ENCODE peak calls at places on chromosomes 7 and 10, in ten cellular contexts. I is ovary, L is AG04450, H is thoracic aorta, O is GM06990, A is mesenchymal stem cell, Y is DND-41, Q is aorta, B is mammary epithelial cell, F is colonic mucosa. W is an unnamed sample. For H3K27me3, the result is how much of the 10 kb centered on the place peaks cover.

GRCh38 chr7:130893441-130893894 is 159.5 kb upstream of the KLF14 start:
- DNase-seq in I (no peak), L (no peak), H (no peak), O (no peak), A (peak), Y (no peak), Q (no peak), B (no peak), F (no peak), W (no peak)

GRCh38 chr10:123967626-123968243 is 76.1 kb upstream of the CPXM2 start:
- DNase-seq in I (peak), L (no peak), H (peak), O (peak), A (peak), Y (peak), Q (peak), B (peak), F (peak), W (no peak)

GRCh38 chr7:111919164-111919563 is 287.0 kb downstream of the DOCK4 start:
- DNase-seq in I (no peak), L (no peak), H (no peak), O (no peak), A (no peak), Y (no peak), Q (no peak), B (no peak), F (no peak), W (no peak)

GRCh38 chr7:20352573-20353304 is 22.0 kb downstream of the ITGB8 start:
- DNase-seq in I (no peak), L (no peak), H (no peak), O (no peak), A (peak), Y (no peak), Q (no peak), B (peak), F (no peak), W (no peak)

GRCh38 chr10:117408436-117409384 is 33.5 kb upstream of the PDZD8 start:
- DNase-seq in I (no peak), L (no peak), H (no peak), O (no peak), A (no peak), Y (no peak), Q (no peak), B (no peak), F (no peak), W (no peak)

GRCh38 chr10:112115781-112116385 is 67.7 kb downstream of the GPAM start:
- DNase-seq in I (no peak), L (no peak), H (no peak), O (no peak), A (peak), Y (peak), Q (no peak), B (peak), F (peak), W (no peak)

GRCh38 chr10:124657806-124658205 is 86.4 kb downstream of the FAM53B start:
- DNase-seq in I (no peak), L (no peak), H (no peak), O (no peak), A (peak), Y (peak), Q (no peak), B (no peak), F (no peak), W (peak)

GRCh38 chr10:69057261-69057950 is 30.5 kb upstream of the SRGN start:
- DNase-seq in I (no peak), L (no peak), H (no peak), O (peak), A (no peak), Y (no peak), Q (peak), B (no peak), F (no peak), W (no peak)

GRCh38 chr7:75842836-75843446 is 29.3 kb upstream of the CCL24 start:
- DNase-seq in I (peak), L (peak), H (no peak), O (peak), A (peak), Y (no peak), Q (no peak), B (peak), F (no peak), W (no peak)

GRCh38 chr10:104445359-104445758 is 91.7 kb downstream of the CFAP58 start:
- DNase-seq in I (no peak), L (peak), H (no peak), O (no peak), A (no peak), Y (no peak), Q (no peak), B (peak), F (no peak), W (no peak)

GRCh38 chr10:17476073-17476472 is 21.7 kb upstream of the ST8SIA6 start:
- DNase-seq in I (no peak), L (no peak), H (no peak), O (no peak), A (no peak), Y (no peak), Q (no peak), B (no peak), F (no peak), W (no peak)

GRCh38 chr7:91941450-91941849 is 788 bp downstream of the AKAP9 start:
- DNase-seq in I (peak), L (no peak), H (no peak), O (peak), A (peak), Y (peak), Q (peak), B (peak), F (peak), W (peak)

GRCh38 chr10:33497338-33497737 is 162.9 kb upstream of the NRP1 start:
- DNase-seq in I (no peak), L (no peak), H (no peak), O (no peak), A (no peak), Y (no peak), Q (no peak), B (no peak), F (no peak), W (no peak)

GRCh38 chr7:139131622-139132021 is 22.1 kb upstream of the ZC3HAV1 start:
- DNase-seq in I (no peak), L (no peak), H (no peak), O (peak), A (peak), Y (no peak), Q (no peak), B (no peak), F (no peak), W (no peak)

GRCh38 chr7:149126662-149127321 is 668 bp upstream of the ZNF425 start:
- DNase-seq in I (peak), L (no peak), H (peak), O (peak), A (no peak), Y (peak), Q (peak), B (peak), F (peak), W (peak)

GRCh38 chr7:26197153-26198115 is 3.1 kb downstream of the HNRNPA2B1 start:
- DNase-seq in I (no peak), L (no peak), H (no peak), O (peak), A (no peak), Y (no peak), Q (no peak), B (no peak), F (no peak), W (no peak)

GRCh38 chr7:5635461-5636445 is 145.7 kb downstream of the RNF216 start:
- DNase-seq in I (no peak), L (no peak), H (no peak), O (no peak), A (peak), Y (no peak), Q (no peak), B (no peak), F (no peak), W (no peak)

GRCh38 chr7:100208911-100209408 is 10.8 kb upstream of the PVRIG start:
- DNase-seq in I (no peak), L (no peak), H (no peak), O (peak), A (no peak), Y (no peak), Q (no peak), B (no peak), F (no peak), W (no peak)

GRCh38 chr7:53431901-53432300 is 396.5 kb downstream of the POM121L12 start:
- DNase-seq in I (no peak), L (no peak), H (no peak), O (no peak), A (no peak), Y (no peak), Q (no peak), B (no peak), F (no peak), W (no peak)

GRCh38 chr7:5510426-5511045 is 86.9 kb upstream of the TNRC18 start:
- DNase-seq in I (no peak), L (no peak), H (no peak), O (no peak), A (no peak), Y (no peak), Q (no peak), B (no peak), F (no peak), W (no peak)

GRCh38 chr7:50588937-50589336 is 23.7 kb upstream of the DDC start:
- DNase-seq in I (no peak), L (no peak), H (no peak), O (no peak), A (no peak), Y (no peak), Q (no peak), B (no peak), F (no peak), W (no peak)

GRCh38 chr7:164882-165660 is 27.3 kb upstream of the FAM20C start:
- DNase-seq in I (no peak), L (no peak), H (no peak), O (no peak), A (no peak), Y (no peak), Q (peak), B (no peak), F (peak), W (no peak)

GRCh38 chr7:30625283-30625682 is 30.6 kb downstream of the GARS1 start:
- DNase-seq in I (no peak), L (no peak), H (no peak), O (no peak), A (no peak), Y (no peak), Q (no peak), B (no peak), F (no peak), W (no peak)

GRCh38 chr10:68086910-68087309 is 11.8 kb upstream of the HERC4 start:
- DNase-seq in I (no peak), L (no peak), H (no peak), O (no peak), A (no peak), Y (no peak), Q (no peak), B (no peak), F (no peak), W (no peak)

GRCh38 chr10:24811906-24812305 is 88.2 kb upstream of the ARHGAP21 start:
- DNase-seq in I (no peak), L (no peak), H (no peak), O (no peak), A (no peak), Y (no peak), Q (no peak), B (no peak), F (no peak), W (no peak)

GRCh38 chr7:80312139-80312661 is 177.6 kb downstream of the GNAI1 start:
- DNase-seq in I (no peak), L (peak), H (no peak), O (no peak), A (peak), Y (no peak), Q (no peak), B (peak), F (peak), W (no peak)

GRCh38 chr7:131365876-131366275 is 38.2 kb downstream of the MKLN1 start:
- DNase-seq in I (no peak), L (no peak), H (no peak), O (no peak), A (peak), Y (no peak), Q (no peak), B (no peak), F (no peak), W (no peak)

GRCh38 chr10:43390791-43391190 is 18.2 kb downstream of the HNRNPF start:
- DNase-seq in I (no peak), L (no peak), H (no peak), O (no peak), A (peak), Y (peak), Q (peak), B (peak), F (no peak), W (no peak)

GRCh38 chr10:88670497-88670896 is 6.3 kb downstream of the LIPF start:
- DNase-seq in I (no peak), L (no peak), H (no peak), O (peak), A (no peak), Y (no peak), Q (no peak), B (no peak), F (no peak), W (no peak)

GRCh38 chr7:49483142-49483541 is 290.3 kb upstream of the VWC2 start:
- DNase-seq in I (no peak), L (no peak), H (no peak), O (no peak), A (no peak), Y (no peak), Q (no peak), B (no peak), F (peak), W (no peak)

DNA sequence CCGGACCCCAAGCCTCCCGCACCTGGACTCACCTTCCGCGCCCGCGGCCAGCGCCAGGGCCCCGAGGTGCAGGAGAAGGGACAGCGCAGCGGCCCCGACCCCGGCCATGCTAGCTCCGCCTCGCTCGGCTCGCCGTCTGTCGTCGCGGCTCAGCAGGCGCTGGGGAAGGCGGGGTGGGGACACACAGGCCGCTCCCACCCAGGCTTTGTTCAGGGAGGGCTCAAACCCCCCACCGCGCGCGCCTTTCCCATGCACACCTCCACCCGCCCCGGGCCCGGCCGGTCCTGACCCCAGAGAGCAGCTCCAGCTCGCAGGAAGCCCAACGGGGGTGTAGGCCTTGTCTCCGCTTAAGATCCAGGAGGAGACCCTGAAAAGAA is at the start of gene KCP:
- DNase-seq in I (no peak), L (no peak), H (no peak), O (no peak), A (peak), Y (no peak), Q (no peak), B (no peak), F (no peak), W (no peak)
- H3K27me3 ChIP-seq in I (under half), L (half or more), H (under half), O (under half), A (half or more), Y (under half), Q (under half), B (under half), F (under half), W (under half)

DNA sequence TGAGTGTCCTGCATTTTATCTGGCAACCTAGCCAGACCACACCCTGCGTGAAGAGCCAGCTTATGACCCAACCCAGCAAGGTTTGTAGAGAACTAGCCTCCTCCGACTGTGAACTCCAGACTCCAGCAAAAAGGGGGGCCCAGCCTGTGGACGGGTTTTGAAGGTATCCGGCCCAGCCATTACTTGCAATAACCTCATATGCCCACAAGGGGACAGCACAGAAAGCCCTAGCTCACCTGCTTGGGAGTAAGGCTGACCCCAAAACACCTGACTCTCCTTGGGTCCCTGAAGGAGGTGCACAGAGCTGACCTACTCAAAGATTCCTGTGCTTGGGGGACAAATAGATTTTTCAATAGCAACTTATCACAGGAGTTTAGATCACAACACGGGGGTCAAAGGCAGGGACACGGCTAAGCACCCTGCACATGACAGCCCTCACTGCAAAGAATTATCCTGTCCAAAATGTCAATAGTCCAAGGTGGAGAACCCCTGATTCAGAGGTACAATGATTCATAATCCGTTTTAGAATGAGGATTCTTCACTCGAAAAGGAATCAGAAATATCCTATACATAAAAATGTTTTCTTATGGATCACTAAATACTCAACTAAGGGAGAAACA is 4.5 kb downstream of the TRPV6 start:
- DNase-seq in I (no peak), L (no peak), H (no peak), O (no peak), A (no peak), Y (peak), Q (no peak), B (no peak), F (no peak), W (peak)
- H3K27me3 ChIP-seq in I (under half), L (under half), H (under half), O (under half), A (half or more), Y (under half), Q (under half), B (under half), F (under half), W (under half)

GRCh38 chr7:155803418-155804376 is 8.6 kb downstream of the SHH start:
- DNase-seq in I (no peak), L (no peak), H (no peak), O (no peak), A (no peak), Y (no peak), Q (peak), B (no peak), F (peak), W (no peak)
- H3K27me3 ChIP-seq in I (under half), L (half or more), H (under half), O (under half), A (half or more), Y (under half), Q (under half), B (under half), F (under half), W (half or more)

GRCh38 chr10:101126684-101127628 is 4.1 kb upstream of the TLX1 start:
- DNase-seq in I (no peak), L (no peak), H (no peak), O (no peak), A (no peak), Y (no peak), Q (no peak), B (no peak), F (no peak), W (no peak)
- H3K27me3 ChIP-seq in I (under half), L (half or more), H (under half), O (under half), A (half or more), Y (under half), Q (under half), B (under half), F (under half), W (half or more)

GRCh38 chr7:140223515-140224221 is 46.9 kb upstream of the KDM7A start:
- DNase-seq in I (no peak), L (no peak), H (no peak), O (no peak), A (no peak), Y (no peak), Q (no peak), B (no peak), F (no peak), W (no peak)
- H3K27me3 ChIP-seq in I (under half), L (under half), H (under half), O (under half), A (under half), Y (under half), Q (under half), B (under half), F (under half), W (under half)

GRCh38 chr10:72087392-72087968 is 871 bp downstream of the SPOCK2 start:
- DNase-seq in I (no peak), L (no peak), H (no peak), O (no peak), A (no peak), Y (peak), Q (no peak), B (no peak), F (no peak), W (peak)
- H3K27me3 ChIP-seq in I (under half), L (half or more), H (under half), O (under half), A (under half), Y (under half), Q (under half), B (under half), F (under half), W (under half)

DNA sequence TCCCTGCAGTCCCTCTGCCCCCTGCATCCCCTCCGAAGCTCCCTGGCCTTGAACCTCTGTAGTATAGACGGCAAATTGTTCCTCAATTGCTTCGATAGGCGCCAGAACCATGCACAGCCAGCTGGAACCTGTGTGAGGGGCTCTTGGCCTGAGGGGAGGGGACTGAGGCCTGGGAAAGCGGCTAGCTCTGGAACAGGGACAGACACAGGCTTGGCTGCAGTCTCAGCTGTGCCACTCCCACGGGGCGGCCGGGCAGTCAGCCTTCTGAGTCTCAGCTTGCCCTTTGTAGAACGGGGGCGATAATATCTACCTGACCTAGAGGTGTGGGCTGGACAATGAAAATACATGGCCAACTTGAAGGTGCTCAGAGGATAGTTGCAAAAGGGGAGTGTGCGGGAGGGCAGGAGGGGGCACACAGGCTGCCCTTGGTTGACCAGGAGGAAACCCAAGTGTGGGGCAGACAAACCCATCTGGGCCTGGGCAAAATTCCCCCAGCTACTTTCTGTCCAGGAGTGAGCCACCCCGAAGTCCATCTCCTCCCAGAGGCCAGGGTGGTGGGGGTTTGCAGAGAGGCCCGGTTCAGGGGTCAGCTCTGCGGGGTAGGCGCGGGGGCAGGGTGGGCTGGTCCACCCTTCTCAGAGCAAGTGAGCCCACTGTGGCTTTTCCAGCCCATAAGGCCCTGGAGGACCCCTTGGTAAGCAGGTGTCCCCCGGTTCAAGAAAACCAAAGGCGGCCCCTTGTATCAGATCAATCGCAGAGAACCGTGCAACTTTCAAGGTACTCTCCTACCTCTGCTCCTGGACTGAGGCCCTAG is 4.6 kb downstream of the CRYGN start:
- DNase-seq in I (no peak), L (no peak), H (no peak), O (no peak), A (no peak), Y (no peak), Q (no peak), B (no peak), F (no peak), W (no peak)
- H3K27me3 ChIP-seq in I (under half), L (under half), H (under half), O (under half), A (under half), Y (under half), Q (under half), B (under half), F (under half), W (under half)

W was measured in CD4-positive, alpha-beta T cell.